ENCODE peak calls at places on chromosomes 2 and 18, in nine cellular contexts. P is GM23248, B is mesendoderm, N is HCT116, K is neural progenitor cell, J is H1, Z is OCI-LY7, V is A549, X is PC-9. L is an unnamed sample.

GRCh38 chr2:189350515-189351209 is 90.6 kb upstream of the WDR75 start:
- DNase-seq in P (peak), B (no peak), N (no peak), K (no peak), J (no peak), Z (no peak), V (no peak), X (no peak), L (peak)

GRCh38 chr18:34121157-34121807 is 103.4 kb downstream of the NOL4 start:
- DNase-seq in P (peak), B (peak), N (no peak), K (no peak), J (no peak), Z (no peak), V (no peak), X (peak), L (peak)

GRCh38 chr2:70921839-70922590 is 13.7 kb upstream of the ATP6V1B1 start:
- DNase-seq in P (peak), B (no peak), N (no peak), K (no peak), J (peak), Z (no peak), V (no peak), X (no peak), L (peak)

GRCh38 chr2:120343433-120344105 is 2.4 kb upstream of the INHBB start:
- DNase-seq in P (peak), B (peak), N (peak), K (peak), J (peak), Z (peak), V (peak), X (peak), L (peak)

GRCh38 chr2:65661980-65662653 is 229.7 kb upstream of the SPRED2 start:
- DNase-seq in P (peak), B (peak), N (no peak), K (peak), J (no peak), Z (no peak), V (no peak), X (no peak), L (no peak)

GRCh38 chr2:130949954-130950353 is 113.2 kb downstream of the ARHGEF4 start:
- DNase-seq in P (no peak), B (no peak), N (no peak), K (no peak), J (no peak), Z (no peak), V (no peak), X (no peak), L (no peak)

GRCh38 chr18:68445668-68446426 is 269.1 kb downstream of the TMX3 start:
- DNase-seq in P (no peak), B (no peak), N (no peak), K (no peak), J (no peak), Z (no peak), V (no peak), X (no peak), L (no peak)

GRCh38 chr18:56516769-56517168 is 121.6 kb downstream of the TXNL1 start:
- DNase-seq in P (peak), B (no peak), N (no peak), K (no peak), J (no peak), Z (no peak), V (no peak), X (no peak), L (no peak)

GRCh38 chr2:215540646-215541045 is 104.8 kb upstream of the FN1 start:
- DNase-seq in P (peak), B (no peak), N (no peak), K (no peak), J (no peak), Z (no peak), V (no peak), X (no peak), L (no peak)

GRCh38 chr2:44324971-44325426 is 36.3 kb downstream of the PREPL start:
- DNase-seq in P (peak), B (peak), N (no peak), K (no peak), J (no peak), Z (no peak), V (no peak), X (no peak), L (no peak)

GRCh38 chr2:174972924-174973323 is 32.3 kb downstream of the CHN1 start:
- DNase-seq in P (peak), B (no peak), N (no peak), K (no peak), J (no peak), Z (no peak), V (peak), X (no peak), L (no peak)

GRCh38 chr2:174326880-174327558 is 7.7 kb upstream of the SP9 start:
- DNase-seq in P (no peak), B (peak), N (no peak), K (peak), J (peak), Z (no peak), V (no peak), X (no peak), L (no peak)

GRCh38 chr2:231111987-231112386 is 12.9 kb downstream of the HTR2B start:
- DNase-seq in P (peak), B (no peak), N (no peak), K (no peak), J (no peak), Z (no peak), V (no peak), X (no peak), L (no peak)

GRCh38 chr2:218501665-218502064 is 66.5 kb downstream of the USP37 start:
- DNase-seq in P (peak), B (peak), N (no peak), K (no peak), J (no peak), Z (no peak), V (no peak), X (no peak), L (peak)

GRCh38 chr2:238994876-238995275 is 147.0 kb downstream of the TWIST2 start:
- DNase-seq in P (peak), B (no peak), N (no peak), K (no peak), J (no peak), Z (no peak), V (no peak), X (no peak), L (no peak)

GRCh38 chr18:48847807-48848486 is 102.8 kb downstream of the SMAD7 start:
- DNase-seq in P (no peak), B (no peak), N (no peak), K (peak), J (no peak), Z (no peak), V (no peak), X (no peak), L (no peak)

GRCh38 chr2:24409700-24410556 is 49.6 kb upstream of the ITSN2 start:
- DNase-seq in P (peak), B (peak), N (peak), K (peak), J (no peak), Z (peak), V (peak), X (peak), L (peak)

GRCh38 chr2:226607379-226607778 is 192.2 kb downstream of the IRS1 start:
- DNase-seq in P (peak), B (no peak), N (no peak), K (no peak), J (no peak), Z (no peak), V (no peak), X (no peak), L (no peak)

GRCh38 chr2:2739231-2739795 is 408.2 kb upstream of the MYT1L start:
- DNase-seq in P (no peak), B (no peak), N (no peak), K (no peak), J (no peak), Z (no peak), V (no peak), X (no peak), L (no peak)

GRCh38 chr2:168849610-168850009 is 40.6 kb downstream of the SPC25 start:
- DNase-seq in P (peak), B (peak), N (no peak), K (peak), J (no peak), Z (no peak), V (no peak), X (no peak), L (peak)

GRCh38 chr2:190575263-190575662 is 40.7 kb upstream of the NEMP2 start:
- DNase-seq in P (no peak), B (no peak), N (no peak), K (no peak), J (no peak), Z (no peak), V (no peak), X (no peak), L (no peak)

GRCh38 chr2:176553685-176554106 is 284.5 kb downstream of the MTX2 start:
- DNase-seq in P (peak), B (peak), N (peak), K (peak), J (peak), Z (peak), V (peak), X (peak), L (peak)

GRCh38 chr2:125736306-125736705 is 919.7 kb upstream of the GYPC start:
- DNase-seq in P (no peak), B (no peak), N (no peak), K (no peak), J (no peak), Z (no peak), V (no peak), X (no peak), L (no peak)

GRCh38 chr2:41127351-41127750 is 675.5 kb upstream of the SLC8A1 start:
- DNase-seq in P (no peak), B (no peak), N (no peak), K (no peak), J (no peak), Z (no peak), V (no peak), X (no peak), L (no peak)

GRCh38 chr18:1392865-1393734 is 488.4 kb downstream of the ADCYAP1 start:
- DNase-seq in P (no peak), B (no peak), N (no peak), K (no peak), J (no peak), Z (no peak), V (no peak), X (no peak), L (no peak)
- H3K4me2 ChIP-seq in P (no peak), B (no peak), N (no peak), K (no peak), J (no peak), Z (no peak), V (no peak), X (no peak), L (peak)

GRCh38 chr2:56117764-56118163 is 66.0 kb upstream of the CCDC85A start:
- DNase-seq in P (no peak), B (peak), N (no peak), K (no peak), J (no peak), Z (no peak), V (no peak), X (no peak), L (no peak)
- H3K4me2 ChIP-seq in P (no peak), B (no peak), N (no peak), K (peak), J (peak), Z (no peak), V (no peak), X (no peak), L (no peak)

GRCh38 chr18:76992226-76993084 is 140.1 kb downstream of the MBP start:
- DNase-seq in P (no peak), B (no peak), N (no peak), K (peak), J (no peak), Z (no peak), V (no peak), X (no peak), L (no peak)

GRCh38 chr18:76988827-76989646 is 143.5 kb downstream of the MBP start:
- DNase-seq in P (no peak), B (no peak), N (no peak), K (no peak), J (peak), Z (no peak), V (no peak), X (no peak), L (no peak)

GRCh38 chr18:76989647-76990190 is 142.9 kb downstream of the MBP start:
- DNase-seq in P (no peak), B (no peak), N (no peak), K (no peak), J (no peak), Z (no peak), V (no peak), X (no peak), L (no peak)

GRCh38 chr18:76993085-76993382 is 139.5 kb downstream of the MBP start:
- DNase-seq in P (no peak), B (no peak), N (no peak), K (no peak), J (no peak), Z (no peak), V (no peak), X (no peak), L (no peak)

GRCh38 chr18:76991021-76991688 is 141.4 kb downstream of the MBP start:
- DNase-seq in P (no peak), B (no peak), N (no peak), K (no peak), J (no peak), Z (no peak), V (no peak), X (no peak), L (no peak)
- H3K4me2 ChIP-seq in P (no peak), B (no peak), N (no peak), K (no peak), J (no peak), Z (peak), V (no peak), X (no peak), L (no peak)

GRCh38 chr2:128314348-128315121 is 4.1 kb downstream of the HS6ST1 start:
- DNase-seq in P (no peak), B (no peak), N (no peak), K (no peak), J (no peak), Z (no peak), V (no peak), X (no peak), L (peak)
- H3K4me2 ChIP-seq in P (no peak), B (no peak), N (no peak), K (no peak), J (no peak), Z (no peak), V (no peak), X (no peak), L (peak)

GRCh38 chr2:128319457-128319772 is 747 bp upstream of the HS6ST1 start:
- DNase-seq in P (no peak), B (no peak), N (no peak), K (no peak), J (no peak), Z (no peak), V (no peak), X (no peak), L (no peak)
- H3K4me2 ChIP-seq in P (peak), B (peak), N (peak), K (peak), J (peak), Z (peak), V (peak), X (peak), L (peak)

GRCh38 chr2:108541451-108541850 is 7.2 kb downstream of the LIMS1 start:
- DNase-seq in P (no peak), B (no peak), N (no peak), K (no peak), J (no peak), Z (no peak), V (no peak), X (no peak), L (peak)
- H3K4me2 ChIP-seq in P (no peak), B (no peak), N (no peak), K (no peak), J (no peak), Z (no peak), V (no peak), X (no peak), L (peak)

GRCh38 chr2:106990307-106990706 is 104.3 kb upstream of the ST6GAL2 start:
- DNase-seq in P (peak), B (no peak), N (no peak), K (no peak), J (no peak), Z (no peak), V (no peak), X (no peak), L (no peak)
- H3K4me2 ChIP-seq in P (no peak), B (no peak), N (no peak), K (no peak), J (no peak), Z (no peak), V (no peak), X (no peak), L (no peak)

DNA sequence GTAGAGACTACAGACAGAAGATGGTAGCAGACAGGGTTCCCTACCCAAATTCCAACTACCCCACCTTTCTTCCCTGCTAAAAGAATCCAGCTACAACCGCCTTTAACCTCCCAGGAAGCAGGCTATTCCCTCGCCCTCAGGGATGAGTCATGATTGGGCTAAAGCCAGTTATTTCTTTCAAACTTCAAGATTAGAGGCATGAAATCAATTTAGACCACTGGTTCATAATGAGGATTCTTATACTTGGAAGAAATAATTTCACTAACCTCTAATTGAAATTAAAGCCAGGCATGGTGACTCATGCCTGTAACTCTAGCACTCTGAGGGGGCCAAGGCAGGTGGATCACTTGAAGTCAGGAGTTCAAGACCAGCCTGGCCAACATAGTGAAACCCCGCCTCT is 20.0 kb downstream of the TRIP12 start:
- DNase-seq in P (peak), B (peak), N (peak), K (no peak), J (no peak), Z (no peak), V (peak), X (peak), L (no peak)
- H3K4me2 ChIP-seq in P (no peak), B (no peak), N (peak), K (no peak), J (no peak), Z (no peak), V (peak), X (no peak), L (no peak)

DNA sequence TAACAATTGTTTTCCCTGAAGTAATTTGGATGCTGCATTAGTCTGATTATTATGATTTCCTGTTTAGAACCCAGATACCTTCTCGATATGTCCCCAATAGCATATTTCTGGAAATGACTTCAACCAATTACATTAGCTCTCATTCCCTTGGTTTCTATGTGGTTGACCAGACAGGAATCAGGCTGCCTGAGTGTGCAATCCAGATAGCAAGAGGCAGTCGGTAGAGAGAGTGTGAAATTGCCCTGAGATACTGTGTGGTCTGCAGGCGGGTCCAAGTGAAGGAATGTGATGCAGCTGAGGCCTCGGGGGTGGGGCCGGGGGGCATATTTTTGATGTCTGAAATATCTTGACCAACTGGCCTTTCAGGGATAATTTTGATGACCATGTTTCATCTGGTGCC is 143.9 kb upstream of the ITGA6 start:
- DNase-seq in P (peak), B (peak), N (no peak), K (no peak), J (no peak), Z (no peak), V (no peak), X (peak), L (no peak)
- H3K4me2 ChIP-seq in P (peak), B (no peak), N (no peak), K (no peak), J (no peak), Z (no peak), V (no peak), X (no peak), L (no peak)

GRCh38 chr2:232138441-232138840 is 176.9 kb downstream of the DIS3L2 start:
- DNase-seq in P (no peak), B (peak), N (no peak), K (no peak), J (no peak), Z (no peak), V (no peak), X (no peak), L (no peak)
- H3K4me2 ChIP-seq in P (no peak), B (no peak), N (no peak), K (no peak), J (no peak), Z (peak), V (no peak), X (no peak), L (no peak)